ENCODE peak calls at places on chromosomes 7 and 10, in six cellular contexts. One of them, this sample, is unnamed.

GRCh38 chr7:77570330-77571011 is 33.4 kb downstream of the PTPN12 start:
- DNase-seq in Panc1: no peak
- DNase-seq in spleen: no peak
- DNase-seq in SK-N-SH: no peak
- DNase-seq in esophagus muscularis mucosa: no peak
- DNase-seq in breast epithelium: no peak
- DNase-seq in this sample: peak; percentile 70

GRCh38 chr10:101075775-101076174 is 14.0 kb downstream of the KAZALD1 start:
- DNase-seq in Panc1: no peak
- DNase-seq in spleen: no peak
- DNase-seq in SK-N-SH: no peak
- DNase-seq in esophagus muscularis mucosa: no peak
- DNase-seq in breast epithelium: no peak
- DNase-seq in this sample: no peak

GRCh38 chr7:156692849-156693248 is 52.3 kb downstream of the RNF32 start:
- DNase-seq in Panc1: no peak
- DNase-seq in spleen: no peak
- DNase-seq in SK-N-SH: no peak
- DNase-seq in esophagus muscularis mucosa: no peak
- DNase-seq in breast epithelium: no peak
- DNase-seq in this sample: no peak

GRCh38 chr10:94092848-94093247 is 99.1 kb downstream of the PLCE1 start:
- DNase-seq in Panc1: no peak
- DNase-seq in spleen: no peak
- DNase-seq in SK-N-SH: no peak
- DNase-seq in esophagus muscularis mucosa: peak; percentile 12
- DNase-seq in breast epithelium: no peak
- DNase-seq in this sample: no peak

GRCh38 chr7:54201501-54201900 is 340.7 kb upstream of the VSTM2A start:
- DNase-seq in Panc1: no peak
- DNase-seq in spleen: no peak
- DNase-seq in SK-N-SH: no peak
- DNase-seq in esophagus muscularis mucosa: no peak
- DNase-seq in breast epithelium: no peak
- DNase-seq in this sample: no peak

GRCh38 chr7:144011458-144012230 is 11.5 kb downstream of the OR6B1 start:
- DNase-seq in Panc1: no peak
- DNase-seq in spleen: no peak
- DNase-seq in SK-N-SH: peak; percentile 30
- DNase-seq in esophagus muscularis mucosa: no peak
- DNase-seq in breast epithelium: no peak
- DNase-seq in this sample: no peak

GRCh38 chr10:42885491-42886270 is 103.1 kb downstream of the BMS1 start:
- DNase-seq in Panc1: no peak
- DNase-seq in spleen: no peak
- DNase-seq in SK-N-SH: no peak
- DNase-seq in esophagus muscularis mucosa: peak; percentile 87
- DNase-seq in breast epithelium: no peak
- DNase-seq in this sample: no peak

GRCh38 chr10:7357193-7357592 is 53.6 kb downstream of the SFMBT2 start:
- DNase-seq in Panc1: no peak
- DNase-seq in spleen: no peak
- DNase-seq in SK-N-SH: no peak
- DNase-seq in esophagus muscularis mucosa: no peak
- DNase-seq in breast epithelium: no peak
- DNase-seq in this sample: no peak

GRCh38 chr7:66769833-66770512 is 29.4 kb downstream of the RABGEF1 start:
- DNase-seq in Panc1: no peak
- DNase-seq in spleen: no peak
- DNase-seq in SK-N-SH: no peak
- DNase-seq in esophagus muscularis mucosa: no peak
- DNase-seq in breast epithelium: no peak
- DNase-seq in this sample: no peak

GRCh38 chr7:25297231-25297630 is 68.9 kb upstream of the NPVF start:
- DNase-seq in Panc1: no peak
- DNase-seq in spleen: no peak
- DNase-seq in SK-N-SH: no peak
- DNase-seq in esophagus muscularis mucosa: no peak
- DNase-seq in breast epithelium: no peak
- DNase-seq in this sample: no peak

GRCh38 chr10:15213461-15213861 is 45.0 kb upstream of the NMT2 start:
- DNase-seq in Panc1: no peak
- DNase-seq in spleen: no peak
- DNase-seq in SK-N-SH: no peak
- DNase-seq in esophagus muscularis mucosa: no peak
- DNase-seq in breast epithelium: no peak
- DNase-seq in this sample: no peak

GRCh38 chr7:128027485-128027980 is 3.7 kb downstream of the LRRC4 start:
- DNase-seq in Panc1: no peak
- DNase-seq in spleen: no peak
- DNase-seq in SK-N-SH: no peak
- DNase-seq in esophagus muscularis mucosa: no peak
- DNase-seq in breast epithelium: no peak
- DNase-seq in this sample: no peak

GRCh38 chr10:34922138-34922537 is 107.0 kb upstream of the PARD3 start:
- DNase-seq in Panc1: no peak
- DNase-seq in spleen: no peak
- DNase-seq in SK-N-SH: no peak
- DNase-seq in esophagus muscularis mucosa: no peak
- DNase-seq in breast epithelium: no peak
- DNase-seq in this sample: no peak

GRCh38 chr10:42744134-42744701 is 38.4 kb upstream of the BMS1 start:
- DNase-seq in Panc1: no peak
- DNase-seq in spleen: no peak
- DNase-seq in SK-N-SH: no peak
- DNase-seq in esophagus muscularis mucosa: peak; percentile 17
- DNase-seq in breast epithelium: no peak
- DNase-seq in this sample: no peak

GRCh38 chr10:119597405-119598186 is 832 bp upstream of the TIAL1 start:
- DNase-seq in Panc1: no peak
- DNase-seq in spleen: no peak
- DNase-seq in SK-N-SH: no peak
- DNase-seq in esophagus muscularis mucosa: no peak
- DNase-seq in breast epithelium: no peak
- DNase-seq in this sample: no peak

GRCh38 chr10:7316839-7317238 is 94.0 kb downstream of the SFMBT2 start:
- DNase-seq in Panc1: no peak
- DNase-seq in spleen: no peak
- DNase-seq in SK-N-SH: no peak
- DNase-seq in esophagus muscularis mucosa: no peak
- DNase-seq in breast epithelium: no peak
- DNase-seq in this sample: no peak

GRCh38 chr7:1236132-1236655 is 3.5 kb downstream of the UNCX start:
- DNase-seq in Panc1: no peak
- DNase-seq in spleen: no peak
- DNase-seq in SK-N-SH: no peak
- DNase-seq in esophagus muscularis mucosa: no peak
- DNase-seq in breast epithelium: no peak
- DNase-seq in this sample: no peak

GRCh38 chr7:1234049-1234691 is 1.5 kb downstream of the UNCX start:
- DNase-seq in Panc1: no peak
- DNase-seq in spleen: no peak
- DNase-seq in SK-N-SH: no peak
- DNase-seq in esophagus muscularis mucosa: no peak
- DNase-seq in breast epithelium: no peak
- DNase-seq in this sample: no peak

GRCh38 chr7:1235501-1236131 is 2.9 kb downstream of the UNCX start:
- DNase-seq in Panc1: no peak
- DNase-seq in spleen: peak; percentile 68
- DNase-seq in SK-N-SH: no peak
- DNase-seq in esophagus muscularis mucosa: no peak
- DNase-seq in breast epithelium: no peak
- DNase-seq in this sample: no peak

GRCh38 chr7:1233328-1234048 is 816 bp downstream of the UNCX start:
- DNase-seq in Panc1: no peak
- DNase-seq in spleen: peak; percentile 61
- DNase-seq in SK-N-SH: no peak
- DNase-seq in esophagus muscularis mucosa: no peak
- DNase-seq in breast epithelium: no peak
- DNase-seq in this sample: no peak

GRCh38 chr7:1234794-1235500 is 2.3 kb downstream of the UNCX start:
- DNase-seq in Panc1: no peak
- DNase-seq in spleen: no peak
- DNase-seq in SK-N-SH: no peak
- DNase-seq in esophagus muscularis mucosa: no peak
- DNase-seq in breast epithelium: no peak
- DNase-seq in this sample: peak; percentile 5
- H3K27me3 ChIP-seq in Panc1: peaks cover 38% of the 10 kb centered on the region
- H3K27me3 ChIP-seq in spleen: peaks cover 100% of the 10 kb centered on the region
- H3K27me3 ChIP-seq in SK-N-SH: peaks cover 83% of the 10 kb centered on the region
- H3K27me3 ChIP-seq in esophagus muscularis mucosa: peaks cover 86% of the 10 kb centered on the region
- H3K27me3 ChIP-seq in breast epithelium: peaks cover 25% of the 10 kb centered on the region
- H3K27me3 ChIP-seq in this sample: peaks cover 73% of the 10 kb centered on the region

GRCh38 chr7:7761974-7762769 is 43.8 kb upstream of the RPA3 start:
- DNase-seq in Panc1: peak; percentile 77
- DNase-seq in spleen: no peak
- DNase-seq in SK-N-SH: no peak
- DNase-seq in esophagus muscularis mucosa: no peak
- DNase-seq in breast epithelium: no peak
- DNase-seq in this sample: no peak
- H3K4me3 ChIP-seq in Panc1: peak overlapping the region; percentile 59
- H3K4me3 ChIP-seq in spleen: peak overlapping the region; percentile 35
- H3K4me3 ChIP-seq in SK-N-SH: peak overlapping the region; percentile 45
- H3K4me3 ChIP-seq in esophagus muscularis mucosa: peak overlapping the region; percentile 55
- H3K4me3 ChIP-seq in breast epithelium: peak overlapping the region; percentile 53
- H3K4me3 ChIP-seq in this sample: no peak overlapping the region

GRCh38 chr7:120547605-120548004 is 274.6 kb downstream of the KCND2 start:
- DNase-seq in Panc1: no peak
- DNase-seq in spleen: no peak
- DNase-seq in SK-N-SH: no peak
- DNase-seq in esophagus muscularis mucosa: no peak
- DNase-seq in breast epithelium: no peak
- DNase-seq in this sample: no peak

GRCh38 chr7:120554960-120555571 is 282.1 kb downstream of the KCND2 start:
- DNase-seq in Panc1: peak; percentile 18
- DNase-seq in spleen: no peak
- DNase-seq in SK-N-SH: peak; percentile 42
- DNase-seq in esophagus muscularis mucosa: no peak
- DNase-seq in breast epithelium: no peak
- DNase-seq in this sample: no peak

GRCh38 chr7:120553497-120553896 is 280.5 kb downstream of the KCND2 start:
- DNase-seq in Panc1: no peak
- DNase-seq in spleen: no peak
- DNase-seq in SK-N-SH: no peak
- DNase-seq in esophagus muscularis mucosa: no peak
- DNase-seq in breast epithelium: no peak
- DNase-seq in this sample: no peak

DNA sequence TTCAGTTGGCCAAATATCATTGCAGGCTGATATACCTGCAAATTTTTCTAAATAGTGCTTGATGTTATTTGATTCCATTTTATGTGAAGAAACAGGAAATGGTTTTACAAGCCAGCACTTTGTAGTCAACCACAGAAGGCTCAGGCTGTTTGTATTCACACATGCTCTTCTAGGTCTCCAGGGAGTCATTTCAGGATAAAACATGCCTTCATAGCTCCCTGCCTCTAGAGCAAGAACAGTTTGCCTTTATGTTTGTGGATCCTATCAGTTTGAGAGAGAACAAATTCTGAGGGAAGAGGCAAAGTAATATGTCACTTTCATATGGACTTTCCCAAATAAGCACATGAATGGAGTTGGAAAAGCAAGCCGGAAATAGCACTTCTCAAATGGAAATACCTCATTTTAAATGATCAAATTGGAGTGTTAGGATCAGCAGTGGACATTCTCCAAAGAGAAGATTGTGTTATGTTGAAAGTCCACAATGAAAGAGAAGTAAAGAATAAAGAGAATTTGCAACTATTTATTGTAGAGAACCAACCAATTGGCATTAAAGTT is 277.6 kb downstream of the KCND2 start:
- DNase-seq in Panc1: no peak
- DNase-seq in spleen: no peak
- DNase-seq in SK-N-SH: no peak
- DNase-seq in esophagus muscularis mucosa: no peak
- DNase-seq in breast epithelium: no peak
- DNase-seq in this sample: no peak
- TF ChIP-seq POLR2AphosphoS5 in Panc1: no peak
- TF ChIP-seq POLR2AphosphoS5 in spleen: no peak
- TF ChIP-seq POLR2AphosphoS5 in SK-N-SH: no peak
- TF ChIP-seq POLR2AphosphoS5 in esophagus muscularis mucosa: no peak
- TF ChIP-seq POLR2AphosphoS5 in breast epithelium: no peak
- TF ChIP-seq POLR2AphosphoS5 in this sample: no peak

DNA sequence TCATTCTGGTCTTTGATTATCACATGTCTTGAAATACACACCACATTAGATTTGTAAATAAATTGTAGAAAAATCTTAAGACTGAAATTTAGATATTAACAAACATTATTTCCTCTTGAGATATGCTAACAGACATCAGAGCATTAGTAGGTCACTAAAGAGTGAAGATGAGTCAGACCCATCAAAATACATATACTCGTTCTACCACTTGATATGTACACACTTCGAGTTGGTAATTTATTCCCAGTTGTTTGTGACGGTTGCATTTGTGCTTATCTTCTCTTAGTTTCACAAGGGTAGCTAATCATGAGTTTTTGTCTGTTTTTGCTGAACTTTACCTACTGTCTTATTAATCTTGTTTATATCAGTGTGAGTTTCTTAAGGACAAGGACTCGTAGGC is 383.4 kb downstream of the AUTS2 start:
- DNase-seq in Panc1: no peak
- DNase-seq in spleen: no peak
- DNase-seq in SK-N-SH: no peak
- DNase-seq in esophagus muscularis mucosa: no peak
- DNase-seq in breast epithelium: no peak
- DNase-seq in this sample: no peak
- H3K27me3 ChIP-seq in Panc1: no peaks in the 10 kb centered on the region
- H3K27me3 ChIP-seq in spleen: no peaks in the 10 kb centered on the region
- H3K27me3 ChIP-seq in SK-N-SH: no peaks in the 10 kb centered on the region
- H3K27me3 ChIP-seq in esophagus muscularis mucosa: no peaks in the 10 kb centered on the region
- H3K27me3 ChIP-seq in breast epithelium: no peaks in the 10 kb centered on the region
- H3K27me3 ChIP-seq in this sample: no peaks in the 10 kb centered on the region

GRCh38 chr7:45915606-45916005 is 5.5 kb downstream of the IGFBP3 start:
- DNase-seq in Panc1: no peak
- DNase-seq in spleen: no peak
- DNase-seq in SK-N-SH: no peak
- DNase-seq in esophagus muscularis mucosa: no peak
- DNase-seq in breast epithelium: no peak
- DNase-seq in this sample: no peak

GRCh38 chr7:45918556-45918955 is 2.5 kb downstream of the IGFBP3 start:
- DNase-seq in Panc1: no peak
- DNase-seq in spleen: no peak
- DNase-seq in SK-N-SH: no peak
- DNase-seq in esophagus muscularis mucosa: no peak
- DNase-seq in breast epithelium: no peak
- DNase-seq in this sample: no peak

GRCh38 chr7:45917064-45917463 is 4.0 kb downstream of the IGFBP3 start:
- DNase-seq in Panc1: no peak
- DNase-seq in spleen: no peak
- DNase-seq in SK-N-SH: no peak
- DNase-seq in esophagus muscularis mucosa: no peak
- DNase-seq in breast epithelium: no peak
- DNase-seq in this sample: no peak

GRCh38 chr7:45919231-45919825 is 1.7 kb downstream of the IGFBP3 start:
- DNase-seq in Panc1: no peak
- DNase-seq in spleen: no peak
- DNase-seq in SK-N-SH: no peak
- DNase-seq in esophagus muscularis mucosa: no peak
- DNase-seq in breast epithelium: no peak
- DNase-seq in this sample: no peak

GRCh38 chr7:45917658-45918057 is 3.4 kb downstream of the IGFBP3 start:
- DNase-seq in Panc1: no peak
- DNase-seq in spleen: peak; percentile 91
- DNase-seq in SK-N-SH: peak; percentile 87
- DNase-seq in esophagus muscularis mucosa: peak; percentile 93
- DNase-seq in breast epithelium: peak; percentile 46
- DNase-seq in this sample: peak; percentile 25
- H3K4me3 ChIP-seq in Panc1: peak overlapping the region; percentile 29
- H3K4me3 ChIP-seq in spleen: peak overlapping the region; percentile 7
- H3K4me3 ChIP-seq in SK-N-SH: peak overlapping the region; percentile 25
- H3K4me3 ChIP-seq in esophagus muscularis mucosa: peak overlapping the region; percentile 22
- H3K4me3 ChIP-seq in breast epithelium: peak overlapping the region; percentile 37
- H3K4me3 ChIP-seq in this sample: no peak overlapping the region